ENCODE peak calls at places on chromosomes 6 and 20, in eight cellular contexts. X is GM12864, G is anterior cingulate cortex, E is ELR, Q is T-helper 2 cell, V is colonic mucosa, M is cardiac fibroblast, T is adrenal gland. Z is an unnamed sample.
A peak's percentile ranks its signal among the peaks of the same experiment; 100 is the strongest.

GRCh38 chr6:42555477-42556457 is 8.1 kb upstream of the UBR2 start:
- DNase-seq in V (peak; percentile 88), T (no peak), E (peak; percentile 34), G (no peak), M (peak; percentile 35), Q (no peak), X (no peak), Z (no peak)

GRCh38 chr6:788058-788457 is 95.1 kb upstream of the EXOC2 start:
- DNase-seq in Q (no peak), V (no peak), M (no peak), E (no peak), X (no peak), T (no peak), G (no peak), Z (no peak)

GRCh38 chr6:163662604-163663225 is 248.2 kb downstream of the QKI start:
- DNase-seq in T (no peak), X (no peak), G (no peak), V (no peak), Q (no peak), E (no peak), M (no peak), Z (no peak)

GRCh38 chr6:36839819-36840379 is 655 bp upstream of the CPNE5 start:
- DNase-seq in G (no peak), Q (peak; percentile 10), V (no peak), M (no peak), X (no peak), T (no peak), E (peak; percentile 46), Z (peak; percentile 30)

GRCh38 chr6:164266851-164267250 is 852.3 kb downstream of the QKI start:
- DNase-seq in V (no peak), X (no peak), Q (no peak), M (no peak), T (no peak), E (no peak), G (no peak), Z (no peak)

GRCh38 chr6:80280258-80281010 is 174.0 kb downstream of the BCKDHB start:
- DNase-seq in E (peak; percentile 57), G (no peak), M (peak; percentile 71), X (no peak), V (no peak), T (no peak), Q (no peak), Z (no peak)

GRCh38 chr20:59333928-59334327 is 33.5 kb downstream of the EDN3 start:
- DNase-seq in V (peak; percentile 76), E (no peak), G (no peak), T (no peak), Q (no peak), M (no peak), X (no peak), Z (no peak)

GRCh38 chr6:25174678-25175077 is 104.5 kb upstream of the CARMIL1 start:
- DNase-seq in E (no peak), Q (no peak), G (no peak), T (no peak), X (no peak), M (no peak), V (no peak), Z (no peak)

GRCh38 chr20:13302647-13303425 is 81.8 kb downstream of the ISM1 start:
- DNase-seq in G (no peak), V (peak; percentile 49), X (no peak), M (peak; percentile 20), Q (peak; percentile 26), T (peak; percentile 24), E (peak; percentile 43), Z (no peak)

GRCh38 chr6:97689078-97689754 is 406.2 kb upstream of the MMS22L start:
- DNase-seq in G (no peak), E (no peak), Q (no peak), T (no peak), V (no peak), X (no peak), M (no peak), Z (no peak)

GRCh38 chr6:40543776-40544175 is 43.4 kb downstream of the LRFN2 start:
- DNase-seq in V (no peak), Q (no peak), E (no peak), G (no peak), X (no peak), M (no peak), T (no peak), Z (no peak)

GRCh38 chr6:124792386-124792785 is 169.9 kb upstream of the RNF217 start:
- DNase-seq in X (no peak), M (no peak), T (no peak), Q (no peak), E (no peak), V (no peak), G (no peak), Z (no peak)

GRCh38 chr20:58545565-58546195 is 30.5 kb upstream of the APCDD1L start:
- DNase-seq in V (no peak), G (no peak), Q (no peak), T (no peak), X (no peak), M (peak; percentile 65), E (peak; percentile 54), Z (peak; percentile 18)

GRCh38 chr20:58308680-58309527 is 611 bp upstream of the RAB22A start:
- DNase-seq in V (peak; percentile 73), T (peak; percentile 64), Q (no peak), G (peak; percentile 9), E (peak; percentile 66), M (peak; percentile 55), X (no peak), Z (no peak)

GRCh38 chr6:120545353-120545752 is 788.9 kb downstream of the TBC1D32 start:
- DNase-seq in V (no peak), Q (no peak), G (no peak), T (no peak), E (no peak), M (no peak), X (no peak), Z (no peak)

GRCh38 chr20:36519012-36519719 is 22.2 kb upstream of the MYL9 start:
- DNase-seq in E (no peak), X (no peak), T (no peak), M (no peak), G (no peak), Q (no peak), V (no peak), Z (no peak)

GRCh38 chr6:109187399-109188114 is 92.2 kb downstream of the CEP57L1 start:
- DNase-seq in T (no peak), G (no peak), V (peak; percentile 76), X (peak; percentile 16), E (peak; percentile 57), M (peak; percentile 59), Q (peak; percentile 28), Z (peak; percentile 69)

GRCh38 chr6:33894438-33894837 is 90.6 kb upstream of the MLN start:
- DNase-seq in T (no peak), G (no peak), V (no peak), M (no peak), X (no peak), Q (no peak), E (no peak), Z (no peak)

GRCh38 chr20:9038791-9039190 is 30.1 kb upstream of the PLCB4 start:
- DNase-seq in X (no peak), E (peak; percentile 43), G (no peak), V (no peak), T (no peak), Q (no peak), M (no peak), Z (no peak)

GRCh38 chr6:15575357-15576037 is 87.3 kb downstream of the DTNBP1 start:
- DNase-seq in Q (no peak), E (no peak), M (no peak), G (no peak), T (no peak), X (no peak), V (no peak), Z (no peak)

GRCh38 chr6:25053875-25054371 is 118.2 kb upstream of the RIPOR2 start:
- DNase-seq in M (peak; percentile 69), T (no peak), X (no peak), V (no peak), G (no peak), Q (no peak), E (peak; percentile 62), Z (no peak)